ENCODE peak calls at places on chromosomes 7 and 10, in seven cellular contexts. A is tibial nerve; C is upper lobe of right lung; P is prostate gland; X is CD4-positive, CD25-positive, alpha-beta regulatory T cell; F is WERI-Rb-1; J is GM23248. Y is an unnamed sample.

GRCh38 chr10:75999515-76000209 is 568.2 kb downstream of the LRMDA start:
- DNase-seq in A (no peak), C (no peak), P (no peak), X (no peak), F (no peak), J (no peak), Y (no peak)

GRCh38 chr10:125782661-125783060 is 7.0 kb upstream of the MMP21 start:
- DNase-seq in A (no peak), C (no peak), P (no peak), X (no peak), F (peak), J (peak), Y (no peak)

GRCh38 chr7:74290999-74291441 is 1.8 kb downstream of the CLIP2 start:
- DNase-seq in A (no peak), C (no peak), P (no peak), X (no peak), F (no peak), J (no peak), Y (peak)

GRCh38 chr7:40008218-40008815 is 58.3 kb downstream of the CDK13 start:
- DNase-seq in A (no peak), C (no peak), P (no peak), X (no peak), F (no peak), J (peak), Y (no peak)

GRCh38 chr7:91264924-91265681 is 870 bp downstream of the FZD1 start:
- DNase-seq in A (peak), C (peak), P (peak), X (no peak), F (peak), J (peak), Y (peak)

GRCh38 chr7:151964951-151965350 is 8.7 kb downstream of the GALNTL5 start:
- DNase-seq in A (peak), C (no peak), P (no peak), X (no peak), F (no peak), J (peak), Y (no peak)

GRCh38 chr7:43303740-43304241 is 191.3 kb downstream of the HECW1 start:
- DNase-seq in A (no peak), C (no peak), P (no peak), X (no peak), F (no peak), J (peak), Y (no peak)

GRCh38 chr10:14009315-14010082 is 321.2 kb downstream of the FRMD4A start:
- DNase-seq in A (no peak), C (no peak), P (no peak), X (peak), F (no peak), J (peak), Y (no peak)

GRCh38 chr7:17472518-17472917 is 174.1 kb downstream of the AHR start:
- DNase-seq in A (no peak), C (no peak), P (no peak), X (no peak), F (no peak), J (no peak), Y (no peak)

GRCh38 chr10:52770904-52771303 is 1.7 kb downstream of the MBL2 start:
- DNase-seq in A (no peak), C (no peak), P (no peak), X (no peak), F (no peak), J (peak), Y (no peak)

GRCh38 chr7:127258111-127258510 is 5.4 kb upstream of the GRM8 start:
- DNase-seq in A (no peak), C (no peak), P (no peak), X (no peak), F (no peak), J (no peak), Y (no peak)

GRCh38 chr7:14639801-14640200 is 262.8 kb downstream of the DGKB start:
- DNase-seq in A (no peak), C (no peak), P (no peak), X (no peak), F (no peak), J (no peak), Y (no peak)

GRCh38 chr10:11448190-11448544 is 163.3 kb downstream of the USP6NL start:
- DNase-seq in A (no peak), C (no peak), P (no peak), X (no peak), F (no peak), J (no peak), Y (no peak)

GRCh38 chr10:126468876-126469643 is 80.8 kb upstream of the ADAM12 start:
- DNase-seq in A (no peak), C (no peak), P (no peak), X (peak), F (no peak), J (no peak), Y (no peak)

GRCh38 chr7:27184342-27185012 is 555 bp downstream of the HOXA11 start:
- DNase-seq in A (no peak), C (peak), P (peak), X (no peak), F (peak), J (peak), Y (no peak)

GRCh38 chr7:106247827-106248201 is 37.0 kb downstream of the NAMPT start:
- DNase-seq in A (no peak), C (no peak), P (no peak), X (no peak), F (no peak), J (no peak), Y (no peak)

GRCh38 chr7:150362989-150363769 is 5.4 kb upstream of the REPIN1 start:
- DNase-seq in A (no peak), C (peak), P (no peak), X (no peak), F (no peak), J (no peak), Y (no peak)
- H3K4me3 ChIP-seq in A (no peak), C (no peak), P (no peak), X (no peak), F (no peak), J (no peak), Y (no peak)

DNA sequence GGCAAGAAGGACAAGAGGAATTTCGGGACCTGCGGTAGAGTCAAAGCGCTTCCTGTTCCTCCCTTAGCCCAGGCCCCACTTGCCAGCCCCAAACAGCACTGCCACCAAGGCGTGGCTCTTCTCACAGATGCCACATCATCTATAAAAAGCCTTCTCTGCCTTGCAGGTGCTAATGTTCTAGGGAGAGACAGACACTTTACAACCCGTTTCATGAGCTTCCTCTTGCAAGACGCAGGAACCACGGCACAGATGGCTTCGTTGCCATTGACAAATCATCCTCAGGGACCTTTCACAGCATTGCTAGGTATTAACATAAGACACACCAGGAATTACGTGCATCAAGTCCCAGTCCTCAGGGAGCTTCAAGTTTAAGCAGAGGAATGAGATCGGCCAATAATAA is 180.9 kb downstream of the JCAD start:
- DNase-seq in A (no peak), C (no peak), P (no peak), X (no peak), F (no peak), J (no peak), Y (no peak)
- H3K27ac ChIP-seq in A (peak), C (no peak), P (no peak), X (no peak), F (no peak), J (no peak), Y (peak)

DNA sequence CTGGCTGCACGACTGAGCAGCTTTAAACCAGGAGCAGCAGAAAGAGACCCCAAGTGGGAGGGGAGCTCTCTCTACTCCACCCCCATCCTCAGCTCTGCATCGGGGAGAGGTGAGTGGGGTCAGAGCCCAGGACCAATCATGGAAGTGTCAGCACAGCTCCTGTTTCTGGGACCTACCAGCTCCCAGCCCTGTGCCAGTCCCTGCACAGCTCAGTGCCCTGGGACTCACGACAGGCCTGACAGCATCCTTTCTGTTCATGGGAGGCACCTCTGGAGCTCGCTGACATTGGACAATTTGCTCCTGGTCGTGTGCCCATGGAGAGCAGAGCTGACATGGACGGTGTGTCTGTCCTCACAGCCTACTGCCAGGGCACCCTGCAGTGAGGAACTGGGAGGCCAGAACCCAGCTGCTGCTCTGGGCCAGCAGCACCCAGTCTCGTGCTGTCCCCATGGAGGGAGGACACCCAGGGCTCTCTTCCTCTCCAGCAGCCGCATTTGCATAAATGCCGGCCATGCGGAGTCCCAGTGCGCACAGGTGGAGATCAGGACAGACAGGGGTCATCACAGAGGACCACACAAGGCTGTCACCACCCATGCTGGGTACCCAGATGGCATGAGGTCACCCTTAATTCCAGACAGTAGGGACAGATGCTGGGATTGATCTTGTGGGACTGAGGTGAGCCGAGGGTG is 45.9 kb upstream of the MSMB start:
- DNase-seq in A (no peak), C (no peak), P (no peak), X (no peak), F (peak), J (no peak), Y (no peak)
- H3K4me3 ChIP-seq in A (no peak), C (no peak), P (no peak), X (peak), F (no peak), J (no peak), Y (no peak)

GRCh38 chr7:139950881-139951525 is 111.7 kb downstream of the PARP12 start:
- DNase-seq in A (no peak), C (no peak), P (peak), X (no peak), F (no peak), J (no peak), Y (peak)
- H3K27ac ChIP-seq in A (no peak), C (no peak), P (peak), X (no peak), F (no peak), J (no peak), Y (no peak)

DNA sequence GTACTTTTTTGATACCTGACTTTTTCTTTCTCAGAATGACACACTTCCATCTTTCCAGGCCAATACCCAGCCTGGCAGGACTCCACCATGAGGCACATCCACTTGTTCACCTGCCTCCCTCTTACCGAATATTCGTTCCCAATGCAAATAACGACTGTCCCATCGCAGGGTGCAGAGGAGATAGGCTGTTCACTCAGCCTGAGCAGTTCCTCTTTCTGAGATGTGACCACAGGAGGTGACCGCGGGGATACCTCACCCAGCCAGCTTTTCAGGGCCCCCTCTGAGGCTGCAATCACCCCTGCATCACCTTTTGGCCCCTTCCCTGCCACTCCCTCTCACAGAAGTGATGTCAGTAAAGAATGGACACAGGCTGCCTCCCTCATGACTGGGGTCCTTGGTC is 28.3 kb downstream of the PTPRN2 start:
- DNase-seq in A (no peak), C (no peak), P (no peak), X (no peak), F (no peak), J (no peak), Y (no peak)
- H3K4me3 ChIP-seq in A (no peak), C (no peak), P (no peak), X (no peak), F (no peak), J (no peak), Y (no peak)

DNA sequence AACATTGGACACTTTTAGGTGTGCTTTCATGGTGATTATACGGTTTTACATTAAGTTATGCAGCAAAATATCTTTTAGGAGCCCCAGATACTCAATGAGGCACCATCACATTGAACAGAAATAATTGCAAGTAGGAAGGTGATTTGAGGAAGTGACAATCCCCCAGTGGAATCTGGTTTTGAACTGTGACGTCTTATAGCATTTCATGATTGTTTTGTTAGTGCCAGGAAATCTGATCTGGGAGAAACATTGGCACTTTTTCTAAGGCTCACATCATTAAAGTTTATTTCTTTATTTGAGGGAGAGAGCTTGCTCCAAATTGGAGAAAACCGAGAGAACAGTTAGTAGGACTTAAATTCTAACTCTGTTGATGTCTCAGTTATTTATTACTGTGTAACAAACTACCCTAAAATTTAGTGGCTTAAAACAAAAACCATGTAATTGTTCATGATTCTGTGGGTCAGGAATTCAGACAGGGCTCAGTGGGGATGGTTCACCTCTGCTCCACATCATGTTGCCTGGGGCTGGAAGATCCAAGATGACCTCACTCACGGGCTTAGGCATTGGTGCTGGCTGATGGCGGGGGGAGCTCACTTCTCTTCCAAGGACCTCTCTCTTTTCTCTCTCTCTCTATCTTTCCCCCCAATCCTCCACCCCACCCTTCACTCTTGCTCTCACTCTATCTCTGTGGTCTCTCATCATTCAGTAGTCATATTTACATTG is 78.2 kb upstream of the STEAP1B start:
- DNase-seq in A (no peak), C (no peak), P (no peak), X (no peak), F (no peak), J (peak), Y (no peak)
- H3K27ac ChIP-seq in A (peak), C (peak), P (no peak), X (no peak), F (no peak), J (peak), Y (peak)